ENCODE peak calls at places on chromosomes 1 and 21, in seven cellular contexts. One of them, this sample, is unnamed.

GRCh38 chr1:70071597-70071996 is 133.8 kb downstream of the LRRC40 start:
- DNase-seq in breast epithelium: no peak
- DNase-seq in sigmoid colon: no peak
- DNase-seq in stomach: no peak
- DNase-seq in vagina: no peak
- DNase-seq in ovary: peak
- DNase-seq in IMR-90: peak
- DNase-seq in this sample: peak

GRCh38 chr1:44423706-44424546 is 18.9 kb downstream of the RNF220 start:
- DNase-seq in sigmoid colon: peak
- DNase-seq in vagina: no peak
- DNase-seq in IMR-90: peak
- DNase-seq in ovary: no peak
- DNase-seq in breast epithelium: peak
- DNase-seq in stomach: peak
- DNase-seq in this sample: peak

GRCh38 chr1:94697839-94698238 is 122.3 kb upstream of the SLC44A3 start:
- DNase-seq in breast epithelium: no peak
- DNase-seq in sigmoid colon: no peak
- DNase-seq in vagina: no peak
- DNase-seq in ovary: no peak
- DNase-seq in IMR-90: no peak
- DNase-seq in stomach: no peak
- DNase-seq in this sample: no peak

GRCh38 chr1:64001038-64001437 is 202.4 kb upstream of the UBE2U start:
- DNase-seq in IMR-90: no peak
- DNase-seq in breast epithelium: no peak
- DNase-seq in vagina: no peak
- DNase-seq in ovary: no peak
- DNase-seq in stomach: no peak
- DNase-seq in sigmoid colon: no peak
- DNase-seq in this sample: no peak

GRCh38 chr1:115065021-115065420 is 24.3 kb downstream of the TSPAN2 start:
- DNase-seq in breast epithelium: no peak
- DNase-seq in vagina: no peak
- DNase-seq in IMR-90: no peak
- DNase-seq in ovary: no peak
- DNase-seq in sigmoid colon: no peak
- DNase-seq in stomach: no peak
- DNase-seq in this sample: no peak

GRCh38 chr1:119968068-119968492 is 71.8 kb upstream of the ADAM30 start:
- DNase-seq in IMR-90: peak
- DNase-seq in stomach: peak
- DNase-seq in ovary: no peak
- DNase-seq in sigmoid colon: no peak
- DNase-seq in breast epithelium: no peak
- DNase-seq in vagina: no peak
- DNase-seq in this sample: peak

GRCh38 chr1:156684227-156684782 is 7.1 kb upstream of the NES start:
- DNase-seq in ovary: no peak
- DNase-seq in vagina: no peak
- DNase-seq in stomach: no peak
- DNase-seq in IMR-90: peak
- DNase-seq in breast epithelium: no peak
- DNase-seq in sigmoid colon: no peak
- DNase-seq in this sample: no peak

GRCh38 chr21:42561742-42562141 is 48.1 kb downstream of the SLC37A1 start:
- DNase-seq in breast epithelium: peak
- DNase-seq in ovary: peak
- DNase-seq in stomach: no peak
- DNase-seq in vagina: no peak
- DNase-seq in IMR-90: no peak
- DNase-seq in sigmoid colon: peak
- DNase-seq in this sample: no peak

GRCh38 chr1:216221260-216221700 is 202.0 kb downstream of the USH2A start:
- DNase-seq in ovary: peak
- DNase-seq in stomach: peak
- DNase-seq in sigmoid colon: no peak
- DNase-seq in breast epithelium: no peak
- DNase-seq in vagina: no peak
- DNase-seq in IMR-90: peak
- DNase-seq in this sample: peak

GRCh38 chr21:30044447-30045064 is 104.8 kb upstream of the GRIK1 start:
- DNase-seq in sigmoid colon: no peak
- DNase-seq in ovary: no peak
- DNase-seq in stomach: no peak
- DNase-seq in breast epithelium: no peak
- DNase-seq in vagina: no peak
- DNase-seq in IMR-90: peak
- DNase-seq in this sample: no peak

GRCh38 chr1:99268021-99268420 is 3.7 kb downstream of the PLPPR4 start:
- DNase-seq in IMR-90: peak
- DNase-seq in ovary: no peak
- DNase-seq in breast epithelium: no peak
- DNase-seq in vagina: no peak
- DNase-seq in sigmoid colon: no peak
- DNase-seq in stomach: no peak
- DNase-seq in this sample: no peak

GRCh38 chr1:180562582-180562981 is 3.8 kb downstream of the OVAAL start:
- DNase-seq in breast epithelium: no peak
- DNase-seq in sigmoid colon: no peak
- DNase-seq in IMR-90: no peak
- DNase-seq in ovary: no peak
- DNase-seq in stomach: no peak
- DNase-seq in vagina: no peak
- DNase-seq in this sample: no peak

GRCh38 chr1:5485436-5485835 is 506.8 kb downstream of the NPHP4 start:
- DNase-seq in breast epithelium: no peak
- DNase-seq in IMR-90: no peak
- DNase-seq in sigmoid colon: no peak
- DNase-seq in stomach: no peak
- DNase-seq in ovary: no peak
- DNase-seq in vagina: no peak
- DNase-seq in this sample: peak

GRCh38 chr1:147850737-147851136 is 51.9 kb upstream of the GJA8 start:
- DNase-seq in IMR-90: no peak
- DNase-seq in stomach: no peak
- DNase-seq in vagina: no peak
- DNase-seq in ovary: no peak
- DNase-seq in breast epithelium: no peak
- DNase-seq in sigmoid colon: no peak
- DNase-seq in this sample: no peak

GRCh38 chr1:170665625-170666024 is 1.7 kb downstream of the PRRX1 start:
- DNase-seq in sigmoid colon: no peak
- DNase-seq in stomach: no peak
- DNase-seq in vagina: no peak
- DNase-seq in IMR-90: no peak
- DNase-seq in breast epithelium: no peak
- DNase-seq in ovary: no peak
- DNase-seq in this sample: no peak

GRCh38 chr1:3415260-3415952 is 39.1 kb upstream of the ARHGEF16 start:
- DNase-seq in breast epithelium: no peak
- DNase-seq in IMR-90: no peak
- DNase-seq in ovary: no peak
- DNase-seq in sigmoid colon: no peak
- DNase-seq in vagina: no peak
- DNase-seq in stomach: no peak
- DNase-seq in this sample: no peak

GRCh38 chr1:40477680-40478057 is 579 bp downstream of the ZFP69 start:
- DNase-seq in IMR-90: peak
- DNase-seq in ovary: no peak
- DNase-seq in stomach: no peak
- DNase-seq in breast epithelium: no peak
- DNase-seq in sigmoid colon: no peak
- DNase-seq in vagina: no peak
- DNase-seq in this sample: peak

GRCh38 chr1:82152356-82153281 is 351.9 kb downstream of the ADGRL2 start:
- DNase-seq in stomach: no peak
- DNase-seq in vagina: no peak
- DNase-seq in sigmoid colon: no peak
- DNase-seq in ovary: no peak
- DNase-seq in IMR-90: no peak
- DNase-seq in breast epithelium: no peak
- DNase-seq in this sample: no peak

GRCh38 chr21:38505654-38506523 is 7.6 kb upstream of the ERG start:
- DNase-seq in vagina: no peak
- DNase-seq in sigmoid colon: no peak
- DNase-seq in IMR-90: peak
- DNase-seq in ovary: peak
- DNase-seq in stomach: no peak
- DNase-seq in breast epithelium: no peak
- DNase-seq in this sample: peak

GRCh38 chr1:243271990-243272389 is 16.1 kb downstream of the SDCCAG8 start:
- DNase-seq in ovary: no peak
- DNase-seq in vagina: no peak
- DNase-seq in breast epithelium: no peak
- DNase-seq in IMR-90: no peak
- DNase-seq in sigmoid colon: no peak
- DNase-seq in stomach: no peak
- DNase-seq in this sample: no peak

GRCh38 chr1:202821467-202821866 is 10.7 kb downstream of the PCAT6 start:
- DNase-seq in IMR-90: peak
- DNase-seq in sigmoid colon: no peak
- DNase-seq in breast epithelium: no peak
- DNase-seq in ovary: no peak
- DNase-seq in vagina: no peak
- DNase-seq in stomach: no peak
- DNase-seq in this sample: no peak

GRCh38 chr1:59360170-59360569 is 63.3 kb downstream of the FGGY start:
- DNase-seq in vagina: no peak
- DNase-seq in stomach: no peak
- DNase-seq in ovary: peak
- DNase-seq in IMR-90: peak
- DNase-seq in breast epithelium: no peak
- DNase-seq in sigmoid colon: no peak
- DNase-seq in this sample: no peak

GRCh38 chr1:77762072-77762476 is 2.4 kb upstream of the USP33 start:
- DNase-seq in breast epithelium: no peak
- DNase-seq in ovary: no peak
- DNase-seq in stomach: no peak
- DNase-seq in IMR-90: peak
- DNase-seq in vagina: no peak
- DNase-seq in sigmoid colon: no peak
- DNase-seq in this sample: no peak

GRCh38 chr1:156500578-156500846 is at the start of gene MEF2D:
- DNase-seq in stomach: no peak
- DNase-seq in vagina: no peak
- DNase-seq in IMR-90: no peak
- DNase-seq in ovary: no peak
- DNase-seq in breast epithelium: no peak
- DNase-seq in sigmoid colon: no peak
- DNase-seq in this sample: no peak

GRCh38 chr1:9075023-9075422 is 5.6 kb upstream of the SLC2A5 start:
- DNase-seq in IMR-90: no peak
- DNase-seq in ovary: no peak
- DNase-seq in sigmoid colon: peak
- DNase-seq in stomach: no peak
- DNase-seq in vagina: no peak
- DNase-seq in breast epithelium: no peak
- DNase-seq in this sample: no peak

GRCh38 chr1:94305704-94306103 is 68.3 kb upstream of the ARHGAP29 start:
- DNase-seq in IMR-90: peak
- DNase-seq in breast epithelium: no peak
- DNase-seq in vagina: no peak
- DNase-seq in ovary: no peak
- DNase-seq in stomach: no peak
- DNase-seq in sigmoid colon: no peak
- DNase-seq in this sample: no peak

GRCh38 chr1:68225781-68226180 is 6.5 kb downstream of the WLS start:
- DNase-seq in vagina: no peak
- DNase-seq in breast epithelium: no peak
- DNase-seq in sigmoid colon: no peak
- DNase-seq in stomach: no peak
- DNase-seq in ovary: no peak
- DNase-seq in IMR-90: peak
- DNase-seq in this sample: no peak

GRCh38 chr1:155691992-155692528 is 3.2 kb downstream of the DAP3 start:
- DNase-seq in stomach: no peak
- DNase-seq in ovary: no peak
- DNase-seq in IMR-90: no peak
- DNase-seq in breast epithelium: no peak
- DNase-seq in vagina: no peak
- DNase-seq in sigmoid colon: no peak
- DNase-seq in this sample: no peak

GRCh38 chr1:170731566-170732261 is 67.8 kb downstream of the PRRX1 start:
- DNase-seq in ovary: no peak
- DNase-seq in breast epithelium: no peak
- DNase-seq in stomach: no peak
- DNase-seq in vagina: no peak
- DNase-seq in IMR-90: no peak
- DNase-seq in sigmoid colon: no peak
- DNase-seq in this sample: no peak

GRCh38 chr1:110498270-110498669 is 20.7 kb downstream of the KCNA10 start:
- DNase-seq in ovary: no peak
- DNase-seq in breast epithelium: no peak
- DNase-seq in stomach: no peak
- DNase-seq in IMR-90: no peak
- DNase-seq in sigmoid colon: no peak
- DNase-seq in vagina: no peak
- DNase-seq in this sample: no peak
- TF ChIP-seq CTCF in ovary: no peak
- TF ChIP-seq CTCF in breast epithelium: no peak
- TF ChIP-seq CTCF in stomach: no peak
- TF ChIP-seq CTCF in IMR-90: no peak
- TF ChIP-seq CTCF in sigmoid colon: no peak
- TF ChIP-seq CTCF in vagina: no peak
- TF ChIP-seq CTCF in this sample: no peak

GRCh38 chr1:52552236-52552504 is 722 bp downstream of the TUT4 start:
- DNase-seq in IMR-90: peak
- DNase-seq in ovary: peak
- DNase-seq in stomach: peak
- DNase-seq in breast epithelium: no peak
- DNase-seq in sigmoid colon: peak
- DNase-seq in vagina: no peak
- DNase-seq in this sample: peak
- TF ChIP-seq POLR2A in IMR-90: no peak
- TF ChIP-seq POLR2A in ovary: no peak
- TF ChIP-seq POLR2A in stomach: no peak
- TF ChIP-seq POLR2A in breast epithelium: no peak
- TF ChIP-seq POLR2A in sigmoid colon: no peak
- TF ChIP-seq POLR2A in vagina: no peak
- TF ChIP-seq POLR2A in this sample: no peak

GRCh38 chr1:185856482-185856881 is 122.3 kb downstream of the HMCN1 start:
- DNase-seq in vagina: no peak
- DNase-seq in stomach: no peak
- DNase-seq in IMR-90: no peak
- DNase-seq in breast epithelium: no peak
- DNase-seq in ovary: no peak
- DNase-seq in sigmoid colon: no peak
- DNase-seq in this sample: no peak
- H3K4me3 ChIP-seq in vagina: no peak
- H3K4me3 ChIP-seq in stomach: no peak
- H3K4me3 ChIP-seq in IMR-90: no peak
- H3K4me3 ChIP-seq in breast epithelium: no peak
- H3K4me3 ChIP-seq in ovary: no peak
- H3K4me3 ChIP-seq in sigmoid colon: no peak
- H3K4me3 ChIP-seq in this sample: no peak

DNA sequence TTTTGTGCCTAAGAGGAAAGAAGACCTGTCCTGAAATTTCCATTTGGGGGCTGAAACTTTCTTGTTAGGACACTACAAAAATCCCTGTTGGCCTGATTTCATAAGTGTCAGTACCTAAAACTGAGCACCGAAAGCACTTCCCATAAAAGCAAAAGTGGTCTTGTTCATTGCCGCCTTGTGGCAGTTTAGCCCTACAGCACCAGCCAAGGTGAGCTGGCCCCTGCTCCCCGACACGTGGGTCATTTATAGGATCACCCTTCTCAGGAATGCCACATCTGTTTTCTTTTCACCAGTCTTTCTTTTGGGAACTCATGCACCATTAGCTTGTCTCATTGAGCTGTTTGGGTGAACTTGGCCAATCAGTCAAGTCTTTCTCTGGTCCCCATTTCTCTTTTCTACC is 155.8 kb upstream of the KAZN start:
- DNase-seq in IMR-90: no peak
- DNase-seq in breast epithelium: no peak
- DNase-seq in sigmoid colon: no peak
- DNase-seq in ovary: no peak
- DNase-seq in vagina: no peak
- DNase-seq in stomach: no peak
- DNase-seq in this sample: no peak
- TF ChIP-seq CTCF in IMR-90: no peak
- TF ChIP-seq CTCF in breast epithelium: no peak
- TF ChIP-seq CTCF in sigmoid colon: no peak
- TF ChIP-seq CTCF in ovary: no peak
- TF ChIP-seq CTCF in vagina: no peak
- TF ChIP-seq CTCF in stomach: no peak
- TF ChIP-seq CTCF in this sample: no peak